ENCODE peak calls at places on chromosomes 6 and 20, in five cellular contexts. W is HFF-Myc, Y is psoas muscle, N is heart left ventricle, J is fibroblast of lung. S is an unnamed sample.
A peak's percentile ranks its signal among the peaks of the same experiment; 100 is the strongest.

GRCh38 chr6:121531658-121532167 is 96.3 kb downstream of the GJA1 start:
- DNase-seq in W (no peak), Y (no peak), N (no peak), J (no peak), S (no peak)

GRCh38 chr6:110590821-110591351 is 114.5 kb upstream of the SLC22A16 start:
- DNase-seq in W (no peak), Y (no peak), N (no peak), J (peak; percentile 4), S (no peak)

GRCh38 chr6:135438907-135439535 is 58.5 kb downstream of the AHI1 start:
- DNase-seq in W (peak; percentile 7), Y (no peak), N (no peak), J (peak; percentile 40), S (peak; percentile 37)

GRCh38 chr6:17281497-17282481 is 628 bp downstream of the RBM24 start:
- DNase-seq in W (no peak), Y (no peak), N (peak; percentile 22), J (peak; percentile 41), S (no peak)

GRCh38 chr6:161374971-161375873 is 101.4 kb upstream of the AGPAT4 start:
- DNase-seq in W (no peak), Y (peak; percentile 61), N (peak; percentile 35), J (peak; percentile 76), S (peak; percentile 41)

GRCh38 chr20:1383621-1384404 is 9.0 kb downstream of the FKBP1A start:
- DNase-seq in W (no peak), Y (no peak), N (no peak), J (no peak), S (no peak)

GRCh38 chr20:19260412-19261090 is 48.1 kb downstream of the SLC24A3 start:
- DNase-seq in W (no peak), Y (no peak), N (no peak), J (no peak), S (peak; percentile 55)

GRCh38 chr6:7341271-7341670 is 28.3 kb upstream of the SSR1 start:
- DNase-seq in W (no peak), Y (no peak), N (no peak), J (no peak), S (no peak)

GRCh38 chr20:38447251-38447661 is 12.1 kb upstream of the SNHG17 start:
- DNase-seq in W (no peak), Y (no peak), N (no peak), J (no peak), S (no peak)

GRCh38 chr6:169556758-169557505 is 144.9 kb downstream of the WDR27 start:
- DNase-seq in W (no peak), Y (no peak), N (no peak), J (no peak), S (no peak)

GRCh38 chr6:33746036-33746600 is 587 bp downstream of the IP6K3 start:
- DNase-seq in W (no peak), Y (peak; percentile 86), N (peak; percentile 56), J (peak; percentile 81), S (peak; percentile 92)

GRCh38 chr20:22801528-22801927 is 217.2 kb upstream of the FOXA2 start:
- DNase-seq in W (peak; percentile 9), Y (no peak), N (no peak), J (no peak), S (peak; percentile 53)

GRCh38 chr6:44339763-44340625 is 2.5 kb upstream of the SPATS1 start:
- DNase-seq in W (no peak), Y (no peak), N (no peak), J (no peak), S (peak; percentile 14)

GRCh38 chr6:41636803-41637178 is 1.5 kb upstream of the MDFI start:
- DNase-seq in W (no peak), Y (no peak), N (no peak), J (no peak), S (no peak)

GRCh38 chr6:14177413-14178082 is 60.0 kb downstream of the CD83 start:
- DNase-seq in W (no peak), Y (no peak), N (no peak), J (no peak), S (no peak)

GRCh38 chr6:16498237-16498636 is 259.9 kb downstream of the GMPR start:
- DNase-seq in W (no peak), Y (no peak), N (no peak), J (no peak), S (no peak)

GRCh38 chr20:46610145-46610544 is 41.1 kb downstream of the SLC13A3 start:
- DNase-seq in W (no peak), Y (no peak), N (no peak), J (no peak), S (no peak)

GRCh38 chr6:99064769-99065168 is 117.0 kb upstream of the FBXL4 start:
- DNase-seq in W (no peak), Y (no peak), N (no peak), J (no peak), S (no peak)

GRCh38 chr6:168895102-168895812 is 358.4 kb downstream of the THBS2 start:
- DNase-seq in W (peak; percentile 45), Y (peak; percentile 77), N (peak; percentile 68), J (peak; percentile 72), S (peak; percentile 67)

GRCh38 chr6:111565316-111566221 is 40.1 kb downstream of the TRAF3IP2 start:
- DNase-seq in W (no peak), Y (no peak), N (no peak), J (no peak), S (no peak)

GRCh38 chr6:116439572-116439971 is 21.6 kb upstream of the CALHM6 start:
- DNase-seq in W (no peak), Y (no peak), N (no peak), J (no peak), S (no peak)

GRCh38 chr6:151191477-151191995 is 48.2 kb upstream of the AKAP12 start:
- DNase-seq in W (no peak), Y (no peak), N (no peak), J (no peak), S (no peak)

GRCh38 chr6:23532227-23532626 is 593.8 kb upstream of the NRSN1 start:
- DNase-seq in W (no peak), Y (no peak), N (no peak), J (peak; percentile 5), S (peak; percentile 7)

GRCh38 chr20:34124469-34125249 is 12.6 kb upstream of the EIF2S2 start:
- DNase-seq in W (no peak), Y (no peak), N (no peak), J (no peak), S (no peak)

GRCh38 chr6:68638225-68638900 is 3.3 kb downstream of the ADGRB3 start:
- DNase-seq in W (no peak), Y (peak; percentile 23), N (peak; percentile 18), J (peak; percentile 74), S (peak; percentile 56)

GRCh38 chr6:167462913-167463312 is 138.0 kb downstream of the TTLL2 start:
- DNase-seq in W (no peak), Y (no peak), N (no peak), J (no peak), S (no peak)

GRCh38 chr6:99348220-99348822 is 1.2 kb downstream of the FAXC start:
- DNase-seq in W (no peak), Y (no peak), N (no peak), J (no peak), S (no peak)

GRCh38 chr20:40686893-40687292 is 2.1 kb downstream of the MAFB start:
- DNase-seq in W (no peak), Y (no peak), N (no peak), J (no peak), S (no peak)

GRCh38 chr6:130864344-130864743 is 37.1 kb downstream of the SMLR1 start:
- DNase-seq in W (no peak), Y (no peak), N (no peak), J (no peak), S (no peak)

GRCh38 chr6:4941782-4942672 is 61.8 kb downstream of the RPP40 start:
- DNase-seq in W (peak; percentile 77), Y (peak; percentile 46), N (no peak), J (peak; percentile 97), S (peak; percentile 96)

GRCh38 chr6:12331951-12332749 is 42.0 kb downstream of the EDN1 start:
- DNase-seq in W (no peak), Y (no peak), N (no peak), J (no peak), S (no peak)

GRCh38 chr6:75735491-75736186 is 13.4 kb upstream of the MYO6 start:
- DNase-seq in W (no peak), Y (no peak), N (no peak), J (peak; percentile 26), S (peak; percentile 34)

GRCh38 chr6:167795321-167795811 is 31.3 kb upstream of the AFDN start:
- DNase-seq in W (no peak), Y (no peak), N (no peak), J (no peak), S (no peak)

GRCh38 chr6:52389626-52390360 is 27.8 kb downstream of the PAQR8 start:
- DNase-seq in W (no peak), Y (peak; percentile 36), N (peak; percentile 36), J (peak; percentile 15), S (peak; percentile 51)
- TF ChIP-seq CTCF in W (no peak), Y (no peak), N (no peak), J (no peak), S (no peak)

GRCh38 chr6:87645080-87645479 is 55.1 kb downstream of the ORC3 start:
- DNase-seq in W (no peak), Y (no peak), N (no peak), J (no peak), S (no peak)
- H3K4me3 ChIP-seq in W (no peak overlapping the region), Y (peak overlapping the region; percentile 17), N (no peak overlapping the region), J (no peak overlapping the region), S (no peak overlapping the region)

DNA sequence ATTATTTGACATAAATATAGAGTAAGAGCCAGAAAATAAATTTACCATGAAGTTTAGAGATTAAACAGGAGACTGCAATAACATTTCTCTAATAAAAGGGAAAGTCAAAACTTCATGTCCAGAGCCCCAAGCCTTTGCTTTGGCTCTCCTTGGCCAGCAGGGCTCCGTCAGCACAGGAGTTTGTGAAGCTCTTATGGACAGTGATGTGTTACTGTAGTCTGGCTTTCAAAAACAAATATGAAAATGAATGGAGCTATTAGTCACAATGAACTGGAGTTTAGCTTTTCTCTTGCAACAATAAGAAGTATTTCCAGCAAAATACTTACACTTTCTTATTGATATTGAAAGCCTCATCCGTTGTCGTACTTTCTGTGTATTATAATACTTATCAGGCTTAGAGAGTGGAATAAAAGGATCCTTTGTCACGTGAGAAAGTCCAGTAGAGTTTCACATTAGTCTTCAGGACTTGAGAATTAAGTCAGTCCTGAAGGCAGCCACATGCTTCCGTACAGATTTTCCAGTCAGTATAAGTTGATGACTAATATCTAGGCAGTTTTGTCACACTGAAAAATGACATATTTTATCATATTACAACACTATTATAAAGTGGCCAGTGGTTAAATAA is 117.0 kb upstream of the PRL start:
- DNase-seq in W (no peak), Y (no peak), N (no peak), J (peak; percentile 56), S (peak; percentile 19)
- TF ChIP-seq CTCF in W (no peak), Y (no peak), N (no peak), J (no peak), S (no peak)

DNA sequence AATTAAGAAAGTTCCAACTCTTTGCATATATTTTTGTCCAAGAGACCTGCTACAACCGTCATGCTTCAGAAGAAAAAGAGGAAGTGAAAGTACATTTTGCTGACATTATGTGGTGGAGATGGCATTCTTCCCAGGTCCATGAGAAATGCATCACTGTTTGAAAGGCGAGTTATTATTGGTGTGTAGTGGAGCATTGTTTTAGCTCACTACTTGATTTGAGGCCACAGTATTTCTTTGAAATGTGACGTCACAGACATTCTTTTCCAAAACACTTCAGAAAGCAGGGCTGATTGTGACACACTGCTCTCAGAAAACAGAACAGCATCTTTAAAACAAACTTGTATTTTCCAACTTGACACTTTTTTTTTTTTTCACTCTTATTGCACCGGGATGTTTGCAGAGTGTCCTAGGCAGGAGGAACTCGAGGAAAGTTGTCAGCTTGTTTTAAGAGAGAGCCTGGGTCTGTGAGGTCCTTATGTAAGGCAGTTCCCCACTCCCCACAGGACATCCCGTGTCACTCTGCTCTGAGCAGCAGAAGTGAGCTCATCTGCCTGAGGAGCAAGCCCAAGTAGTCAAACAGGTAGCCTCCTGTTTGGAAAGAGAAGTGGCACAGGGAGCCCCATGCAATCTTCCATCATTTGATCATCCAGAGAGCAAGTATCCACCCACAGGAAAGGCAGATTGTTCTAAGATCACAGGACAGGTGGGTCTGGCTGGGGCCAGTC is 1.1 kb downstream of the SPTLC3 start:
- DNase-seq in W (peak; percentile 72), Y (no peak), N (peak; percentile 55), J (peak; percentile 99), S (peak; percentile 94)
- H3K4me3 ChIP-seq in W (peak overlapping the region; percentile 25), Y (peak overlapping the region; percentile 60), N (peak overlapping the region; percentile 52), J (peak overlapping the region; percentile 50), S (peak overlapping the region; percentile 69)